ENCODE peak calls at places on chromosomes 2 and 18, in four cellular contexts. M is bronchial epithelial cell, J is stomach, I is iris pigment epithelial cell. L is an unnamed sample.

GRCh38 chr18:33157893-33158292 is 282.6 kb downstream of the CCDC178 start:
- DNase-seq in I (no peak), M (no peak), J (no peak), L (no peak)

GRCh38 chr2:148524519-148524919 is 120.0 kb upstream of the EPC2 start:
- DNase-seq in I (no peak), J (no peak), M (peak), L (peak)

GRCh38 chr2:102761763-102762162 is at the start of gene TMEM182:
- DNase-seq in I (no peak), J (no peak), M (no peak), L (no peak)

GRCh38 chr2:158394453-158394852 is 62.1 kb downstream of the CCDC148 start:
- DNase-seq in I (no peak), J (no peak), M (no peak), L (peak)

GRCh38 chr2:49490710-49491109 is 336.4 kb upstream of the FSHR start:
- DNase-seq in J (peak), M (peak), I (peak), L (peak)

GRCh38 chr2:171878481-171878993 is 15.5 kb downstream of the SLC25A12 start:
- DNase-seq in J (peak), M (peak), I (peak), L (peak)

GRCh38 chr2:225841314-225841713 is 441.8 kb downstream of the NYAP2 start:
- DNase-seq in M (no peak), J (no peak), I (peak), L (no peak)

GRCh38 chr18:75290737-75291358 is 80.3 kb downstream of the TSHZ1 start:
- DNase-seq in J (no peak), M (no peak), I (no peak), L (no peak)

GRCh38 chr2:41160439-41160838 is 708.5 kb upstream of the SLC8A1 start:
- DNase-seq in M (peak), I (no peak), J (no peak), L (peak)

GRCh38 chr2:233011268-233012190 is 1.5 kb downstream of the NGEF start:
- DNase-seq in J (peak), I (no peak), M (no peak), L (no peak)

GRCh38 chr2:188576657-188577056 is 285.0 kb downstream of the GULP1 start:
- DNase-seq in J (no peak), I (no peak), M (no peak), L (no peak)

GRCh38 chr2:213199871-213200270 is 48.5 kb upstream of the IKZF2 start:
- DNase-seq in M (peak), J (no peak), I (peak), L (peak)